ENCODE peak calls at places on chromosomes 4 and X, in seven cellular contexts. A is keratinocyte, M is astrocyte, J is cardiac muscle cell, U is HL-60, K is ascending aorta, G is tibial artery. T is an unnamed sample.

GRCh38 chr4:154958621-154959358 is 177.7 kb downstream of the RBM46 start:
- DNase-seq in G (peak; percentile 67), J (peak; percentile 69), K (no peak), A (no peak), U (no peak), M (no peak), T (peak; percentile 42)

GRCh38 chr4:6760865-6761264 is 21.7 kb upstream of the KIAA0232 start:
- DNase-seq in U (no peak), K (no peak), J (no peak), M (no peak), A (no peak), G (no peak), T (no peak)

GRCh38 chrX:44063611-44064010 is 90.4 kb upstream of the NDP start:
- DNase-seq in A (no peak), K (no peak), J (no peak), U (no peak), M (no peak), G (no peak), T (no peak)

GRCh38 chrX:19743386-19743785 is 144.0 kb downstream of the SH3KBP1 start:
- DNase-seq in J (no peak), U (no peak), A (no peak), G (no peak), M (no peak), K (no peak), T (no peak)

GRCh38 chrX:110532527-110532926 is 173.9 kb downstream of the RTL9 start:
- DNase-seq in J (no peak), G (no peak), U (no peak), K (no peak), M (no peak), A (no peak), T (no peak)

GRCh38 chrX:75131973-75132627 is 24.0 kb downstream of the ABCB7 start:
- DNase-seq in J (no peak), K (no peak), U (no peak), M (no peak), A (no peak), G (no peak), T (no peak)

GRCh38 chr4:142549248-142549647 is 296.9 kb downstream of the INPP4B start:
- DNase-seq in A (peak; percentile 74), G (no peak), M (no peak), J (no peak), U (no peak), K (no peak), T (no peak)

GRCh38 chrX:13646154-13646549 is 6.8 kb upstream of the TCEANC start:
- DNase-seq in U (no peak), G (peak; percentile 67), K (peak; percentile 81), M (peak; percentile 23), A (no peak), J (peak; percentile 75), T (peak; percentile 51)

GRCh38 chr4:160318567-160319220 is 1215.8 kb downstream of the RAPGEF2 start:
- DNase-seq in K (no peak), M (peak; percentile 16), U (no peak), J (no peak), A (no peak), G (no peak), T (no peak)

GRCh38 chr4:152009046-152009445 is 248.2 kb upstream of the GATB start:
- DNase-seq in M (peak; percentile 15), J (no peak), G (no peak), A (no peak), K (peak; percentile 2), U (no peak), T (no peak)

GRCh38 chr4:140090215-140090731 is 63.7 kb downstream of the MAML3 start:
- DNase-seq in J (peak; percentile 34), A (no peak), M (peak; percentile 75), U (no peak), K (no peak), G (no peak), T (no peak)
- H3K27ac ChIP-seq in J (no peak overlapping the region), A (no peak overlapping the region), M (peak overlapping the region; percentile 87), U (no peak overlapping the region), K (no peak overlapping the region), G (no peak overlapping the region), T (no peak overlapping the region)

GRCh38 chr4:37767019-37767418 is 59.5 kb upstream of the PGM2 start:
- DNase-seq in A (no peak), K (no peak), J (no peak), M (no peak), G (no peak), U (no peak), T (no peak)
- H3K4me3 ChIP-seq in A (no peak overlapping the region), K (no peak overlapping the region), J (no peak overlapping the region), M (no peak overlapping the region), G (no peak overlapping the region), U (no peak overlapping the region), T (no peak overlapping the region)

DNA sequence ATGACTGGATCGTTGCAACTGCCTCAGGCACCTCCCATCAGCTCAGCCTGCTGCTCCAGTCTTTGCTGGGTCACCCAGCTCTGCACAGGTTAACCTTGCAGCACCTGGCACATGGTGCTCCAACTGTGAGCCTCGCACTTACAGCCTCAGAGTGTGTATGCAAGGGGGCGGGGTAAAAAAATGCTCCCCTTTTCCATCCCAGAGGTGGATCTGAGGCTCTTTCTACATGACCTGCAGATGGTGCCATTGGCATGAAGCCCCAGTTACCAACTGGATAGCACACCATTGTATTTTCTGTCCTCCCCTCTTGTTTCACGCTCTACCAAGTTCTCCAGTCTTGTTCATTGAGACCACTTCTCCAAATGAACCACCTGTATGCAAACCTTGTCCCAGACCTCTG is 46.2 kb upstream of the TRPC3 start:
- DNase-seq in G (no peak), K (no peak), U (no peak), A (no peak), J (no peak), M (no peak), T (no peak)
- TF ChIP-seq CTCF in G (no peak), K (no peak), U (no peak), A (peak; percentile 18), J (no peak), M (no peak), T (no peak)

GRCh38 chr4:169996379-169997245 is 29.6 kb downstream of the MFAP3L start:
- DNase-seq in M (no peak), U (no peak), K (no peak), A (no peak), J (no peak), G (no peak), T (no peak)
- H3K27ac ChIP-seq in M (no peak overlapping the region), U (no peak overlapping the region), K (no peak overlapping the region), A (no peak overlapping the region), J (no peak overlapping the region), G (no peak overlapping the region), T (peak overlapping the region; percentile 91)

DNA sequence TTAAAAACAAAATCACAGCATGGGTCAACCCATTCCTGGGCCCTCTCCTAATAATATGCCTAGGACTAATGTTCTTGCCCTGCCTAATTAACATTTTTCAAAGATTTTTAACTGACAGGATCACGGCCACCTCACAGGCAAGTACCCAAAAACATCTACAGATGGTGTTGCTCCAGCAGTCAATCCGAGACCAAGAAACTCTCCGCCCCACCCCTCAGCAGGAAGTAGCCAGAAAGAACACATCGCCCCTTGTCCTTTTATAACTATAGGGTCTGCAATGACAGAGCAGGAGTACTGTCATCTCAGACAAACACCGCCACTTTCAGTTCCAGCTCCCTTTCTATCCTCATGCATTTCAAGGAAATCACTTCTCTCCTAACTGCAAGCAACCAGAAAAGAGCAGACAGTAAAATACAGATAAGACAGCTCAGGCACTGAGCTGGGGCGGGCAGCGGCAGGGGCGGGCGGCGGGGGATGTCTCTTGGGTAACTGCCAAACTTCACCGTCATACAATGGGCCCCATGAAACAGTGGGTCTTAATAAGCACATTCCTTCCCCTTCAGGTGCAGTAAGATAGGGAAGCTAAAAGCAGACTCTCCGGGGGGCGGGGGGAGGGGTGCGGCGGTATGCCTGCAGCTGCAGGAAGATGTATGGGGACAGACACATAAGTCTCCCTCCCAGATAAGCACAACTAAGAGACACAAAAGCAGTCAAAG is 67.4 kb downstream of the ZNF182 start:
- DNase-seq in J (peak; percentile 25), K (no peak), U (no peak), A (no peak), M (no peak), G (no peak), T (no peak)
- H3K4me3 ChIP-seq in J (peak overlapping the region; percentile 6), K (no peak overlapping the region), U (no peak overlapping the region), A (no peak overlapping the region), M (no peak overlapping the region), G (no peak overlapping the region), T (no peak overlapping the region)

GRCh38 chr4:17332483-17332882 is 179.4 kb downstream of the QDPR start:
- DNase-seq in M (no peak), A (no peak), U (no peak), G (no peak), K (no peak), J (no peak), T (no peak)
- TF ChIP-seq CTCF in M (no peak), A (no peak), U (no peak), G (no peak), K (no peak), J (no peak), T (no peak)

GRCh38 chr4:15675363-15675762 is 6.3 kb upstream of the FAM200B start:
- DNase-seq in G (no peak), J (no peak), A (no peak), U (no peak), K (no peak), M (no peak), T (no peak)
- H3K27ac ChIP-seq in G (no peak overlapping the region), J (no peak overlapping the region), A (no peak overlapping the region), U (no peak overlapping the region), K (no peak overlapping the region), M (no peak overlapping the region), T (no peak overlapping the region)

GRCh38 chr4:153258750-153259149 is 54.5 kb downstream of the TRIM2 start:
- DNase-seq in M (no peak), A (no peak), U (no peak), G (no peak), J (no peak), K (no peak), T (no peak)

GRCh38 chr4:153255233-153255632 is 51.0 kb downstream of the TRIM2 start:
- DNase-seq in U (no peak), M (no peak), G (no peak), J (no peak), A (no peak), K (no peak), T (no peak)

GRCh38 chr4:153259679-153260078 is 55.4 kb downstream of the TRIM2 start:
- DNase-seq in J (no peak), M (no peak), U (no peak), G (no peak), A (no peak), K (no peak), T (no peak)

GRCh38 chr4:153257966-153258365 is 53.7 kb downstream of the TRIM2 start:
- DNase-seq in K (no peak), J (no peak), G (no peak), A (no peak), M (no peak), U (no peak), T (no peak)

DNA sequence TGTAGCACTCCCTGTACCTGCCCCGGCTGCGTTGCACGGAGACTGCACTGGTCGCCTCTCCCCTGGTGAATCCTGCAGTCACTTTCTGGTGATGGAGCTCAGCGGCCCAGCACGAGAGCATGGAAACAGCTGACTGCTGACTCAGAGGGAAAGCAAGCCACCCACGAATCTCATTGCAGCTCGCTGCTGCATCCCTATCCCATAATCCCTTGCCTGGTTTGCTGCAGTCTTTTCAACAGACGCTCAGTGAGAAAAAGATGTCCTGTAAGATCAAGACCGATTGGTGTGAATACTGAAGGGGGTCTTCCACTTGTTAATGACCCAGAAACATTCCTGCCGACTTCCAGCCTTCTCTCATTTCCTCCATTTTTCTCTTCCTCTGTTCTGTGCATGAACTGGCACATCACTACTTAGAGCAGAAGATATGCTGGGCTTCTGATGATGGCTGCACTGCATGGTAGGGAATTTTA is 52.9 kb downstream of the TRIM2 start:
- DNase-seq in K (no peak), U (no peak), M (peak; percentile 73), J (peak; percentile 66), A (no peak), G (peak; percentile 69), T (peak; percentile 71)
- H3K4me3 ChIP-seq in K (no peak overlapping the region), U (no peak overlapping the region), M (peak overlapping the region; percentile 61), J (no peak overlapping the region), A (no peak overlapping the region), G (peak overlapping the region; percentile 12), T (peak overlapping the region; percentile 39)

GRCh38 chr4:32417113-32417704 is 1697.0 kb downstream of the PCDH7 start:
- DNase-seq in M (no peak), G (no peak), U (no peak), A (no peak), J (no peak), K (no peak), T (no peak)
- TF ChIP-seq CTCF in M (peak; percentile 27), G (no peak), U (no peak), A (no peak), J (peak; percentile 22), K (no peak), T (no peak)